ENCODE peak calls at places on chromosomes 7 and 10, in seven cellular contexts. B, V, W, L, A, K and O are unnamed samples.

GRCh38 chr10:48450811-48451466 is 144.5 kb downstream of the MAPK8 start:
- DNase-seq in B (no peak), V (no peak), W (no peak), L (no peak), A (no peak), K (no peak), O (no peak)

GRCh38 chr7:601573-602340 is 82.1 kb upstream of the PDGFA start:
- DNase-seq in B (peak), V (peak), W (no peak), L (peak), A (no peak), K (peak), O (peak)

GRCh38 chr10:113552014-113552413 is 839 bp upstream of the HABP2 start:
- DNase-seq in B (no peak), V (no peak), W (no peak), L (no peak), A (no peak), K (peak), O (no peak)

GRCh38 chr10:11798862-11799735 is 24.1 kb upstream of the PROSER2 start:
- DNase-seq in B (no peak), V (no peak), W (no peak), L (no peak), A (no peak), K (no peak), O (no peak)

GRCh38 chr7:5379576-5379975 is 44.1 kb downstream of the TNRC18 start:
- DNase-seq in B (no peak), V (no peak), W (no peak), L (no peak), A (no peak), K (no peak), O (no peak)

GRCh38 chr7:157368955-157369354 is 32.2 kb downstream of the DNAJB6 start:
- DNase-seq in B (no peak), V (no peak), W (no peak), L (no peak), A (no peak), K (no peak), O (no peak)

GRCh38 chr7:154433632-154434598 is 381.7 kb downstream of the DPP6 start:
- DNase-seq in B (no peak), V (no peak), W (no peak), L (no peak), A (no peak), K (no peak), O (no peak)

GRCh38 chr7:148337566-148337965 is 253.0 kb upstream of the C7orf33 start:
- DNase-seq in B (no peak), V (no peak), W (no peak), L (no peak), A (no peak), K (no peak), O (no peak)

GRCh38 chr10:102455893-102456471 is 4.6 kb upstream of the C10orf95 start:
- DNase-seq in B (no peak), V (peak), W (no peak), L (no peak), A (no peak), K (no peak), O (no peak)

GRCh38 chr10:3148994-3149393 is 23.6 kb downstream of the PITRM1 start:
- DNase-seq in B (no peak), V (no peak), W (no peak), L (no peak), A (no peak), K (no peak), O (no peak)